ENCODE peak calls at places on chromosomes 6 and 20, in ten cellular contexts. Y is stimulated activated CD4-positive, alpha-beta T cell treated with anti-CD3 and anti-CD28 coated beads, Interleukin-12 subunit alpha, Interleukin-12 subunit beta, amount 100 ng/mL, for 4 hours; A is sciatic nerve; Z is activated CD8-positive, alpha-beta memory T cell treated with anti-CD3 and anti-CD28 coated beads, Interleukin-2, amount 50 U/mL, for 48 hours; F is neural crest cell; V is hepatic stellate cell; T is COR-L47; W is brain microvascular endothelial cell; S is astrocyte of the hippocampus; N is activated naive CD4-positive, alpha-beta T cell. B is an unnamed sample.
A peak's percentile ranks its signal among the peaks of the same experiment; 100 is the strongest.

GRCh38 chr6:111758608-111759293 is 114.5 kb downstream of the FYN start:
- DNase-seq in Y (no peak), A (no peak), Z (no peak), F (no peak), V (no peak), T (no peak), W (no peak), S (no peak), N (no peak), B (no peak)

GRCh38 chr20:18615020-18615652 is 27.3 kb downstream of the DTD1 start:
- DNase-seq in Y (no peak), A (no peak), Z (no peak), F (no peak), V (no peak), T (no peak), W (no peak), S (peak; percentile 22), N (no peak), B (peak; percentile 21)

GRCh38 chr20:44401052-44401769 is 45.7 kb downstream of the HNF4A start:
- DNase-seq in Y (no peak), A (no peak), Z (no peak), F (no peak), V (no peak), T (no peak), W (no peak), S (no peak), N (no peak), B (no peak)

GRCh38 chr20:44861547-44862006 is 23.9 kb upstream of the YWHAB start:
- DNase-seq in Y (no peak), A (no peak), Z (no peak), F (no peak), V (peak; percentile 24), T (no peak), W (peak; percentile 16), S (peak; percentile 81), N (no peak), B (no peak)

GRCh38 chr6:123547216-123547978 is 89.4 kb downstream of the TRDN start:
- DNase-seq in Y (no peak), A (no peak), Z (no peak), F (no peak), V (no peak), T (no peak), W (no peak), S (no peak), N (no peak), B (no peak)

GRCh38 chr6:70549327-70549726 is 17.4 kb upstream of the SDHAF4 start:
- DNase-seq in Y (no peak), A (no peak), Z (no peak), F (no peak), V (no peak), T (no peak), W (no peak), S (no peak), N (no peak), B (no peak)

GRCh38 chr6:106377061-106377540 is 16.6 kb downstream of the CRYBG1 start:
- DNase-seq in Y (no peak), A (no peak), Z (no peak), F (no peak), V (peak; percentile 13), T (no peak), W (peak; percentile 19), S (peak; percentile 55), N (no peak), B (no peak)

GRCh38 chr6:40877362-40877761 is 161.7 kb downstream of the UNC5CL start:
- DNase-seq in Y (no peak), A (no peak), Z (peak; percentile 57), F (no peak), V (no peak), T (no peak), W (no peak), S (no peak), N (no peak), B (no peak)

GRCh38 chr6:43993881-43994523 is 133.2 kb downstream of the MRPL14 start:
- DNase-seq in Y (no peak), A (peak; percentile 43), Z (no peak), F (no peak), V (no peak), T (no peak), W (no peak), S (no peak), N (no peak), B (peak; percentile 62)

GRCh38 chr20:44222969-44223368 is 12.4 kb upstream of the OSER1 start:
- DNase-seq in Y (no peak), A (no peak), Z (no peak), F (no peak), V (no peak), T (no peak), W (no peak), S (no peak), N (no peak), B (no peak)

GRCh38 chr6:100464910-100465700 is at the start of gene SIM1:
- DNase-seq in Y (no peak), A (no peak), Z (peak; percentile 58), F (peak; percentile 58), V (no peak), T (no peak), W (peak; percentile 43), S (peak; percentile 87), N (no peak), B (peak; percentile 56)

GRCh38 chr20:19817017-19817416 is 59.0 kb downstream of the RIN2 start:
- DNase-seq in Y (no peak), A (no peak), Z (no peak), F (no peak), V (no peak), T (no peak), W (peak; percentile 95), S (peak; percentile 51), N (no peak), B (no peak)

GRCh38 chr6:113649276-113649675 is 207.9 kb upstream of the MARCKS start:
- DNase-seq in Y (no peak), A (no peak), Z (no peak), F (no peak), V (no peak), T (no peak), W (no peak), S (peak; percentile 51), N (no peak), B (no peak)

GRCh38 chr6:13795041-13795748 is 19.2 kb downstream of the MCUR1 start:
- DNase-seq in Y (peak; percentile 83), A (peak; percentile 92), Z (peak; percentile 91), F (peak; percentile 88), V (peak; percentile 62), T (peak; percentile 78), W (peak; percentile 89), S (peak; percentile 89), N (peak; percentile 43), B (peak; percentile 37)

GRCh38 chr6:97160280-97160679 is 122.7 kb downstream of the MMS22L start:
- DNase-seq in Y (no peak), A (no peak), Z (no peak), F (no peak), V (no peak), T (no peak), W (no peak), S (no peak), N (no peak), B (no peak)

GRCh38 chr20:53708129-53708968 is 114.7 kb upstream of the ZNF217 start:
- DNase-seq in Y (peak; percentile 21), A (no peak), Z (peak; percentile 63), F (no peak), V (peak; percentile 24), T (no peak), W (peak; percentile 29), S (peak; percentile 78), N (no peak), B (no peak)

GRCh38 chr6:46022110-46022948 is 6.7 kb upstream of the CLIC5 start:
- DNase-seq in Y (no peak), A (no peak), Z (no peak), F (no peak), V (no peak), T (no peak), W (no peak), S (no peak), N (no peak), B (no peak)

GRCh38 chr6:145836767-145837166 is 22.2 kb upstream of the FBXO30 start:
- DNase-seq in Y (no peak), A (no peak), Z (no peak), F (no peak), V (no peak), T (no peak), W (no peak), S (no peak), N (no peak), B (no peak)

GRCh38 chr6:162706236-162706635 is 21.3 kb downstream of the PRKN start:
- DNase-seq in Y (no peak), A (peak; percentile 78), Z (no peak), F (no peak), V (no peak), T (no peak), W (no peak), S (peak; percentile 9), N (no peak), B (no peak)

GRCh38 chr6:155117266-155117665 is 122.2 kb downstream of the TIAM2 start:
- DNase-seq in Y (no peak), A (no peak), Z (no peak), F (no peak), V (peak; percentile 77), T (no peak), W (peak; percentile 77), S (peak; percentile 88), N (no peak), B (no peak)

GRCh38 chr6:169638388-169638787 is 63.4 kb downstream of the WDR27 start:
- DNase-seq in Y (no peak), A (no peak), Z (no peak), F (no peak), V (no peak), T (no peak), W (no peak), S (no peak), N (no peak), B (no peak)

GRCh38 chr20:32457476-32457986 is 99.4 kb downstream of the ASXL1 start:
- DNase-seq in Y (no peak), A (peak; percentile 81), Z (no peak), F (peak; percentile 85), V (peak; percentile 98), T (peak; percentile 63), W (no peak), S (peak; percentile 90), N (no peak), B (no peak)

GRCh38 chr6:138965291-138965874 is 22.7 kb downstream of the REPS1 start:
- DNase-seq in Y (no peak), A (no peak), Z (no peak), F (no peak), V (no peak), T (no peak), W (no peak), S (no peak), N (no peak), B (no peak)

GRCh38 chr6:44801188-44801587 is 413.7 kb downstream of the CDC5L start:
- DNase-seq in Y (no peak), A (no peak), Z (no peak), F (no peak), V (no peak), T (no peak), W (no peak), S (peak; percentile 30), N (no peak), B (peak; percentile 67)

GRCh38 chr6:138970856-138971425 is 17.1 kb downstream of the REPS1 start:
- DNase-seq in Y (no peak), A (no peak), Z (no peak), F (no peak), V (peak; percentile 39), T (no peak), W (peak; percentile 95), S (peak; percentile 83), N (no peak), B (no peak)

GRCh38 chr6:89843070-89843469 is 13.4 kb downstream of the CASP8AP2 start:
- DNase-seq in Y (no peak), A (no peak), Z (no peak), F (no peak), V (peak; percentile 26), T (no peak), W (no peak), S (peak; percentile 44), N (no peak), B (peak; percentile 87)

GRCh38 chr6:122730775-122731386 is 48.6 kb upstream of the FABP7 start:
- DNase-seq in Y (no peak), A (no peak), Z (no peak), F (peak; percentile 17), V (no peak), T (peak; percentile 14), W (peak; percentile 15), S (peak; percentile 67), N (no peak), B (peak; percentile 69)

B was measured in DMS79 treated with DMSO at 0.1 percent for 48 hours.